ENCODE peak calls at places on chromosomes 3 and 15, in nine cellular contexts. R, C, D, G, E, Q, K, F and M are unnamed samples.

GRCh38 chr15:32818758-32819405 is 101.1 kb downstream of the GREM1 start:
- DNase-seq in K (no peak), E (peak; percentile 32), F (peak; percentile 70), G (no peak), D (no peak), Q (peak; percentile 10), R (no peak), C (no peak), M (no peak)

GRCh38 chr15:24678485-24678884 is 2.9 kb downstream of the NPAP1 start:
- DNase-seq in D (no peak), F (no peak), E (no peak), C (no peak), K (no peak), Q (peak; percentile 8), R (no peak), G (no peak), M (peak; percentile 33)

GRCh38 chr3:124272611-124273151 is 280.8 kb upstream of the ROPN1 start:
- DNase-seq in Q (no peak), G (no peak), F (no peak), R (no peak), C (no peak), K (peak; percentile 20), E (no peak), D (no peak), M (no peak)

GRCh38 chr15:48940508-48940907 is 23.2 kb downstream of the SHC4 start:
- DNase-seq in Q (no peak), E (peak; percentile 23), C (no peak), K (peak; percentile 86), G (no peak), D (no peak), F (peak; percentile 96), R (no peak), M (no peak)

GRCh38 chr3:40780341-40780800 is 255.6 kb downstream of the ZNF621 start:
- DNase-seq in D (no peak), C (no peak), K (peak; percentile 4), G (no peak), R (no peak), Q (peak; percentile 68), E (peak; percentile 14), F (peak; percentile 66), M (peak; percentile 52)

GRCh38 chr15:62439543-62440016 is 274.5 kb upstream of the C2CD4B start:
- DNase-seq in G (no peak), K (no peak), C (no peak), E (no peak), F (peak; percentile 83), D (no peak), Q (no peak), R (no peak), M (no peak)

GRCh38 chr15:49155834-49156627 is 632 bp upstream of the COPS2 start:
- DNase-seq in G (no peak), D (peak; percentile 33), R (peak; percentile 11), C (no peak), Q (peak; percentile 42), E (peak; percentile 23), K (peak; percentile 25), F (peak; percentile 65), M (peak; percentile 41)

GRCh38 chr3:139480585-139480984 is 4.3 kb upstream of the RBP2 start:
- DNase-seq in D (no peak), G (no peak), R (no peak), C (no peak), E (no peak), K (no peak), F (no peak), Q (no peak), M (peak; percentile 34)

GRCh38 chr3:128070898-128071591 is 18.8 kb downstream of the SEC61A1 start:
- DNase-seq in Q (no peak), E (no peak), F (no peak), C (no peak), G (no peak), K (no peak), R (no peak), D (no peak), M (no peak)

GRCh38 chr3:49353022-49353421 is 5.1 kb downstream of the GPX1 start:
- DNase-seq in K (peak; percentile 42), C (no peak), E (no peak), Q (no peak), F (peak; percentile 18), R (no peak), G (no peak), D (no peak), M (no peak)

GRCh38 chr3:192935441-192935840 is 17.8 kb upstream of the MB21D2 start:
- DNase-seq in Q (no peak), K (no peak), C (no peak), E (no peak), G (no peak), D (no peak), F (peak; percentile 26), R (no peak), M (no peak)

GRCh38 chr15:80787238-80787805 is 8.2 kb downstream of the CEMIP start:
- DNase-seq in C (no peak), R (no peak), G (no peak), F (peak; percentile 31), Q (peak; percentile 41), K (no peak), D (peak; percentile 25), E (no peak), M (peak; percentile 36)

GRCh38 chr3:186998937-186999368 is 68.6 kb downstream of the ST6GAL1 start:
- DNase-seq in C (no peak), Q (peak; percentile 35), D (no peak), G (peak; percentile 63), K (peak; percentile 17), F (no peak), E (no peak), R (peak; percentile 69), M (peak; percentile 96)

GRCh38 chr3:123667784-123668183 is 82.9 kb upstream of the HACD2 start:
- DNase-seq in F (peak; percentile 60), G (no peak), E (no peak), K (peak; percentile 18), C (no peak), D (no peak), Q (no peak), R (no peak), M (no peak)

GRCh38 chr3:159418571-159419526 is 569.8 kb upstream of the IL12A start:
- DNase-seq in R (no peak), K (peak; percentile 57), Q (no peak), C (peak; percentile 23), E (peak; percentile 13), F (peak; percentile 60), G (no peak), D (no peak), M (no peak)

GRCh38 chr15:71203573-71204444 is 88.5 kb downstream of the THSD4 start:
- DNase-seq in G (no peak), D (no peak), R (no peak), K (no peak), F (peak; percentile 53), Q (peak; percentile 43), E (no peak), C (no peak), M (peak; percentile 91)

GRCh38 chr15:68114356-68114755 is 60.2 kb downstream of the PIAS1 start:
- DNase-seq in D (no peak), G (peak; percentile 76), E (no peak), K (no peak), R (no peak), C (no peak), Q (no peak), F (peak; percentile 68), M (no peak)

GRCh38 chr3:166582231-166582630 is 745.0 kb upstream of the BCHE start:
- DNase-seq in R (no peak), Q (no peak), D (no peak), K (no peak), E (no peak), F (no peak), C (no peak), G (no peak), M (no peak)

GRCh38 chr3:10783360-10784346 is 32.4 kb upstream of the SLC6A11 start:
- DNase-seq in R (peak; percentile 53), K (peak; percentile 78), G (peak; percentile 48), E (peak; percentile 41), C (peak; percentile 28), F (peak; percentile 54), Q (peak; percentile 67), D (peak; percentile 42), M (peak; percentile 78)

GRCh38 chr3:182711853-182712252 is 81.5 kb upstream of the ATP11B start:
- DNase-seq in C (no peak), F (no peak), Q (no peak), G (no peak), K (no peak), R (no peak), D (no peak), E (no peak), M (no peak)
- TF ChIP-seq EZH2phosphoT487 in C (no peak), F (no peak), Q (no peak), G (no peak), K (no peak), R (no peak), D (no peak), E (no peak), M (no peak)

GRCh38 chr3:153142961-153143360 is 19.1 kb upstream of the RAP2B start:
- DNase-seq in F (no peak), G (no peak), R (no peak), K (peak; percentile 53), E (no peak), C (no peak), Q (no peak), D (no peak), M (no peak)
- TF ChIP-seq EZH2phosphoT487 in F (no peak), G (no peak), R (no peak), K (no peak), E (no peak), C (no peak), Q (no peak), D (no peak), M (no peak)

GRCh38 chr3:146067048-146067447 is 93.9 kb downstream of the PLOD2 start:
- DNase-seq in C (no peak), G (no peak), E (no peak), F (peak; percentile 76), D (no peak), R (no peak), K (peak; percentile 91), Q (no peak), M (no peak)

GRCh38 chr3:146065573-146066006 is 95.4 kb downstream of the PLOD2 start:
- DNase-seq in Q (peak; percentile 61), F (peak; percentile 67), C (peak; percentile 38), G (peak; percentile 66), K (peak; percentile 82), E (peak; percentile 75), R (peak; percentile 44), D (no peak), M (peak; percentile 76)
- TF ChIP-seq EZH2phosphoT487 in Q (no peak), F (no peak), C (no peak), G (no peak), K (no peak), E (no peak), R (no peak), D (no peak), M (no peak)

DNA sequence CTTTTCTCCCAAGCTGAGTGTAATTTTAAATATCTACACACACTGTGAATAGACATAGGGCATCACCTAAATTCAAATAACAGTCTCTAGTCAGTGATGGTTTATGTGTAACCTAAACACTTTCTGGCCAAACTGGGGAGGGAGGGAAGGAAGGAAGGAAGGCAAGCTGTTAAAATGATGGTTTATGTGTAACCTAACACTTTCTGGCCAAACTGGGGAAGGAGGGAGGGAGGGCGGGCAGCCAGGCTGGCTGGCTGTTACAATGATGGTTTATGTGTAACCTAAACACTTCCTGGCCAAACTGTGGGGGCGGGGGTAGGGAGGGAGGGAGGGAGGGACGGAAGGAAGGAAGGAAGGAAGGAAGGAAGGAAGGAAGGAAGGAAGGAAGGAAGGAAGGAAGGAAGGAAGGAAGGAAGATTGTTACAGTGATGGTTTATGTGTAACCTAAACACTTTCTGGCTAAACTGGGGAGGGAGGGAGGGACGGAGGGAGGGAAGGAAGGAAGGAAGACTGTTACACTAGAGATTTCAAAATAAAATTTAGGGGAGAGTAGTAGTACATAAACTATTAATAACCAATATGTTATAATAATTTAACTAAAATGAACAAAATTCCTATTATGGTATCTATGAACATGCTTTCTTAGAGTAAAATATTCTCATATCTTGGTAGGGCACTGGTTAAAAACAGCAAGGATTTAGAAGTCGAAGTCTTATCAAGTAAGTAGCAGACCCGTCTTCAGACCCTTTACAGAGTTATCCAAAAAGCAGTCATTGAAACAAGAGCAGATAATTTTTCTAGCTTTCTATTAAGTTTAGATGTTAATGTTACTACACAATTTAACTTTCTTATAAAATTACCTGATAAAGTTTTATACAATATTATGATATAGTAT is 148.1 kb downstream of the LMLN start:
- DNase-seq in R (no peak), K (peak; percentile 32), D (no peak), F (no peak), G (no peak), C (no peak), E (no peak), Q (peak; percentile 18), M (peak; percentile 28)
- TF ChIP-seq EZH2phosphoT487 in R (no peak), K (no peak), D (no peak), F (no peak), G (no peak), C (no peak), E (no peak), Q (no peak), M (no peak)